ENCODE peak calls at places on chromosomes 12 and 14, in five cellular contexts. One of them, this sample, is unnamed. For H3K4me1, the result is how much of the 10 kb centered on the place peaks cover.

GRCh38 chr14:103518416-103519042 is 4.1 kb downstream of the CKB start:
- DNase-seq in IMR-90: peak
- DNase-seq in thoracic aorta: no peak
- DNase-seq in heart right ventricle: peak
- DNase-seq in GM23248: peak
- DNase-seq in this sample: peak

GRCh38 chr12:120196363-120196762 is 1.8 kb upstream of the GCN1 start:
- DNase-seq in IMR-90: no peak
- DNase-seq in thoracic aorta: no peak
- DNase-seq in heart right ventricle: no peak
- DNase-seq in GM23248: no peak
- DNase-seq in this sample: no peak

GRCh38 chr12:131391399-131391798 is 319.5 kb upstream of the SFSWAP start:
- DNase-seq in IMR-90: no peak
- DNase-seq in thoracic aorta: no peak
- DNase-seq in heart right ventricle: no peak
- DNase-seq in GM23248: no peak
- DNase-seq in this sample: no peak

GRCh38 chr14:56004323-56004722 is 113.9 kb upstream of the PELI2 start:
- DNase-seq in IMR-90: no peak
- DNase-seq in thoracic aorta: no peak
- DNase-seq in heart right ventricle: no peak
- DNase-seq in GM23248: peak
- DNase-seq in this sample: no peak

GRCh38 chr12:66190519-66191406 is 1.7 kb downstream of the IRAK3 start:
- DNase-seq in IMR-90: peak
- DNase-seq in thoracic aorta: no peak
- DNase-seq in heart right ventricle: no peak
- DNase-seq in GM23248: peak
- DNase-seq in this sample: no peak

GRCh38 chr14:32546246-32546645 is 217.1 kb downstream of the AKAP6 start:
- DNase-seq in IMR-90: no peak
- DNase-seq in thoracic aorta: no peak
- DNase-seq in heart right ventricle: no peak
- DNase-seq in GM23248: no peak
- DNase-seq in this sample: no peak

GRCh38 chr12:31492599-31493196 is 98.2 kb downstream of the DENND5B start:
- DNase-seq in IMR-90: no peak
- DNase-seq in thoracic aorta: no peak
- DNase-seq in heart right ventricle: no peak
- DNase-seq in GM23248: no peak
- DNase-seq in this sample: no peak

GRCh38 chr12:47590771-47591368 is 115.0 kb downstream of the RPAP3 start:
- DNase-seq in IMR-90: no peak
- DNase-seq in thoracic aorta: no peak
- DNase-seq in heart right ventricle: no peak
- DNase-seq in GM23248: peak
- DNase-seq in this sample: no peak

GRCh38 chr12:75564398-75564797 is 53.0 kb upstream of the KRR1 start:
- DNase-seq in IMR-90: no peak
- DNase-seq in thoracic aorta: no peak
- DNase-seq in heart right ventricle: no peak
- DNase-seq in GM23248: peak
- DNase-seq in this sample: no peak

GRCh38 chr12:109218996-109219395 is 90.1 kb downstream of the FOXN4 start:
- DNase-seq in IMR-90: no peak
- DNase-seq in thoracic aorta: no peak
- DNase-seq in heart right ventricle: no peak
- DNase-seq in GM23248: no peak
- DNase-seq in this sample: no peak

GRCh38 chr14:89720076-89720687 is 234.3 kb downstream of the EFCAB11 start:
- DNase-seq in IMR-90: no peak
- DNase-seq in thoracic aorta: no peak
- DNase-seq in heart right ventricle: no peak
- DNase-seq in GM23248: no peak
- DNase-seq in this sample: no peak
- H3K27ac ChIP-seq in IMR-90: no peak
- H3K27ac ChIP-seq in thoracic aorta: no peak
- H3K27ac ChIP-seq in heart right ventricle: no peak
- H3K27ac ChIP-seq in GM23248: no peak
- H3K27ac ChIP-seq in this sample: no peak

DNA sequence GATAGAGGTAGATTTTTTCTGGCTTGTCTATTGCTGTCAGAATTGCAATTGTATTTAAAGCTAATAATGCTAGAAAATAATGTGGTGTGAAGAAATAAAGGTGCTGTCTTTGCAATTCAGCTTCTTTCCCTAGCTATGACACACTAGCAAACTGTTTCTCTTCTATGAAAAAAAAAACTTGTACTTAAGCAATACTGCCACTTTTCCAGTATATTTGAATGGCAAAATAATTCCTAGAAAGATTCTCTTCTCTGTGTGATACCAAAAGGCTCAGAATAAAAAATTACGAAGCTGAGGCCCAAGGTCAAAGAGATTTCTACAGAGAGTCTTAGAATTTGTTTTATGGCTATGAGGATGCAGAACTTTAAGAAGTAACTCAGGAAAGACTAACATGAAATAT is 235.5 kb downstream of the ADAMTS20 start:
- DNase-seq in IMR-90: peak
- DNase-seq in thoracic aorta: no peak
- DNase-seq in heart right ventricle: no peak
- DNase-seq in GM23248: peak
- DNase-seq in this sample: no peak
- H3K4me1 ChIP-seq in IMR-90: under half
- H3K4me1 ChIP-seq in thoracic aorta: under half
- H3K4me1 ChIP-seq in heart right ventricle: under half
- H3K4me1 ChIP-seq in GM23248: under half
- H3K4me1 ChIP-seq in this sample: under half

DNA sequence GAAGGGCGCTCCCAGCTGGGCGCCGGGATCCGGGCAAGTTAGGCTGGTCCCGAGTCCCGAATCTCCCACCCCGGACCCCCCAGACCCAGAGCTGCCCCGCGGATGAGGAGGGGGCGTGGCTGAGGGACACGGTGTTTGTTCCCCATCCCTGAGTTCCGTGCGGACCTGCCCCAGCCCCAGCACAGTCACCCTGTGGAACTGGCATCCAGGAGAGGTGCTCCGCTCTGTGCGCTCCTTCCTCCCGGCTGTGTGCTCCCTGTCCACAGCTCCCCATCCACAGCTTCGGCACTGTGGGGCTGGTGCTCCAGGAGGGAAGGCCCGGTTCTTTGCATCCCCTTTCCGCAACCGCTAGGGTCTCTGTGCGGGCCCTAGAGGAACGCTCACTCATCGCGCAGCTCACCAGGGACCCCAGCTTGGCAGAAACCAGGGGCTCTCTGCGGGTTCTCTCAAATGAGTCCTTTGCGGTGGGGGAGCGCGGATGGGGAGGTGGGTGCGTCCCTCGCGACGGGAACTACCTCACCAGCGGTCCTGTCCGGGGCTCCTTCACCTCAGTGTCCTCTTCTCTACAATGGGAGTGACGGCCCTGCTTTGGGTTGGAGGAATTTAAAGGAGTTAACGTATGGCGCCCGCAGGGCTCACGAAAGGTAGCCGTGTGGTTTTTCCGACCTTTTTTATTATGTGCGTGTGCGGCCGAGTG is 829 bp downstream of the TMEM132C start:
- DNase-seq in IMR-90: no peak
- DNase-seq in thoracic aorta: no peak
- DNase-seq in heart right ventricle: no peak
- DNase-seq in GM23248: no peak
- DNase-seq in this sample: no peak
- H3K4me3 ChIP-seq in IMR-90: no peak
- H3K4me3 ChIP-seq in thoracic aorta: no peak
- H3K4me3 ChIP-seq in heart right ventricle: peak
- H3K4me3 ChIP-seq in GM23248: no peak
- H3K4me3 ChIP-seq in this sample: no peak

GRCh38 chr14:89078021-89078676 is 253.7 kb downstream of the TTC8 start:
- DNase-seq in IMR-90: no peak
- DNase-seq in thoracic aorta: no peak
- DNase-seq in heart right ventricle: no peak
- DNase-seq in GM23248: no peak
- DNase-seq in this sample: no peak
- H3K27ac ChIP-seq in IMR-90: no peak
- H3K27ac ChIP-seq in thoracic aorta: no peak
- H3K27ac ChIP-seq in heart right ventricle: no peak
- H3K27ac ChIP-seq in GM23248: no peak
- H3K27ac ChIP-seq in this sample: no peak

GRCh38 chr12:40645361-40645760 is 46.9 kb upstream of the CNTN1 start:
- DNase-seq in IMR-90: no peak
- DNase-seq in thoracic aorta: no peak
- DNase-seq in heart right ventricle: no peak
- DNase-seq in GM23248: no peak
- DNase-seq in this sample: no peak

GRCh38 chr12:40646891-40647290 is 45.3 kb upstream of the CNTN1 start:
- DNase-seq in IMR-90: no peak
- DNase-seq in thoracic aorta: no peak
- DNase-seq in heart right ventricle: no peak
- DNase-seq in GM23248: no peak
- DNase-seq in this sample: no peak

GRCh38 chr12:40648519-40648918 is 43.7 kb upstream of the CNTN1 start:
- DNase-seq in IMR-90: no peak
- DNase-seq in thoracic aorta: no peak
- DNase-seq in heart right ventricle: no peak
- DNase-seq in GM23248: no peak
- DNase-seq in this sample: no peak

GRCh38 chr12:40646456-40646855 is 45.8 kb upstream of the CNTN1 start:
- DNase-seq in IMR-90: no peak
- DNase-seq in thoracic aorta: no peak
- DNase-seq in heart right ventricle: no peak
- DNase-seq in GM23248: no peak
- DNase-seq in this sample: no peak

DNA sequence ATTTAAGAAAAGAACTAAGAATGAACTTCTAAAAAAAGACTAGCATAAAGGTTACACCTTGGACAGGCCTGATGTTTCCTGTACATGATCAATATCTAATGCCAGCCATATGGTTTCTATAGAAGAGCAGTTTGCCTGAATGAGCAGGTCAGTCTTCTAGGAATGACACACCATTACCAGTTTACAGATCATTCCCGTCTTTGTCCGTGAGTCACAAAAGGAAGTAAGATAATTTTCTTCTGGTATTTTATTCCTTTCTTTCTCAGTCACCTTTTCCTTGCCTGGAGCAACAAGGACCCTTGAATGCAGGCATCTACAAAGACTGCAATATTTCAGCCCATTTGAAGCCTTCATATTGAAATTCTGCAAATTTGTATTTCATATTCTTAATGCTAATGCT is 44.6 kb upstream of the CNTN1 start:
- DNase-seq in IMR-90: no peak
- DNase-seq in thoracic aorta: no peak
- DNase-seq in heart right ventricle: no peak
- DNase-seq in GM23248: peak
- DNase-seq in this sample: no peak
- H3K4me1 ChIP-seq in IMR-90: under half
- H3K4me1 ChIP-seq in thoracic aorta: under half
- H3K4me1 ChIP-seq in heart right ventricle: under half
- H3K4me1 ChIP-seq in GM23248: under half
- H3K4me1 ChIP-seq in this sample: under half

GRCh38 chr14:26722258-26722657 is 124.4 kb upstream of the NOVA1 start:
- DNase-seq in IMR-90: no peak
- DNase-seq in thoracic aorta: no peak
- DNase-seq in heart right ventricle: no peak
- DNase-seq in GM23248: no peak
- DNase-seq in this sample: no peak

GRCh38 chr14:26719514-26719913 is 121.7 kb upstream of the NOVA1 start:
- DNase-seq in IMR-90: peak
- DNase-seq in thoracic aorta: no peak
- DNase-seq in heart right ventricle: no peak
- DNase-seq in GM23248: peak
- DNase-seq in this sample: no peak
- H3K4me3 ChIP-seq in IMR-90: no peak
- H3K4me3 ChIP-seq in thoracic aorta: no peak
- H3K4me3 ChIP-seq in heart right ventricle: no peak
- H3K4me3 ChIP-seq in GM23248: no peak
- H3K4me3 ChIP-seq in this sample: no peak

DNA sequence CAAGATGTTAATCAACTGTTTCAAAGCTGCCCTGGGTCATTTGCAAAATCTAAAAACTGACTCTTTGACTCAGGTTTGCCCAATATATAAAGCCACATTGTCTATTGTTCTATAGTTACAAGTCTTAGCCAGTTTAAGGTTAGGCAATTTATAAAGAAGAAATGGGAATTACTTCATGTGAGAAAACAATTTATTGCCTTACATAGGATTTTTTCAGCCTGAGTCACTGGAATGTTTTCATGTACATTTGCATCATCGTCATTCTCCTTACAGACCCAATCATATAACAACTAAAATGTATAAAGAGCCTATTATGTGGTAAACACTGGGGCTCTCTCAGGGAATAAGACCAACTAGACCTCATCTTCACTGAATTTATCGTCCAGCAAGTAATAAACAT is 100.3 kb upstream of the PLEKHG7 start:
- DNase-seq in IMR-90: peak
- DNase-seq in thoracic aorta: no peak
- DNase-seq in heart right ventricle: no peak
- DNase-seq in GM23248: peak
- DNase-seq in this sample: peak
- H3K27ac ChIP-seq in IMR-90: peak
- H3K27ac ChIP-seq in thoracic aorta: no peak
- H3K27ac ChIP-seq in heart right ventricle: no peak
- H3K27ac ChIP-seq in GM23248: peak
- H3K27ac ChIP-seq in this sample: peak